ENCODE peak calls at places on chromosomes 1 and 21, in five cellular contexts. G, Y, Z, U and N are unnamed samples. For H3K9me3, the result is how much of the 10 kb centered on the place peaks cover.

GRCh38 chr1:214123061-214123784 is 135.4 kb downstream of the PROX1 start:
- DNase-seq in G (no peak), U (peak), Y (peak), Z (peak), N (peak)

GRCh38 chr1:32981003-32981909 is 16.6 kb upstream of the RNF19B start:
- DNase-seq in Y (peak), G (peak), Z (peak), U (peak), N (no peak)

GRCh38 chr1:147720557-147720956 is 39.8 kb downstream of the GJA5 start:
- DNase-seq in Z (no peak), G (no peak), U (no peak), Y (no peak), N (no peak)

GRCh38 chr1:23537296-23537993 is 6.4 kb upstream of the E2F2 start:
- DNase-seq in U (peak), Y (no peak), Z (no peak), G (no peak), N (no peak)

GRCh38 chr1:90198616-90199015 is 203.7 kb downstream of the ZNF326 start:
- DNase-seq in Z (no peak), U (no peak), Y (no peak), G (no peak), N (no peak)

GRCh38 chr1:177351361-177352108 is 180.8 kb downstream of the BRINP2 start:
- DNase-seq in U (peak), Z (no peak), Y (no peak), G (peak), N (no peak)

GRCh38 chr1:39590546-39590945 is 14.0 kb upstream of the PABPC4 start:
- DNase-seq in G (no peak), Z (no peak), Y (peak), U (peak), N (no peak)

GRCh38 chr1:224433041-224433670 is 1.4 kb downstream of the WDR26 start:
- DNase-seq in Z (no peak), U (peak), G (no peak), Y (no peak), N (peak)

GRCh38 chr1:225762002-225762441 is 15.6 kb upstream of the SRP9 start:
- DNase-seq in G (no peak), Z (no peak), U (no peak), Y (peak), N (peak)

GRCh38 chr1:30487042-30487441 is 236.3 kb downstream of the MATN1 start:
- DNase-seq in Y (no peak), Z (no peak), G (no peak), U (no peak), N (no peak)

GRCh38 chr1:244869364-244869827 is 5.1 kb upstream of the HNRNPU start:
- DNase-seq in G (no peak), Y (no peak), Z (no peak), U (no peak), N (no peak)

GRCh38 chr1:37951041-37951782 is 4.4 kb upstream of the INPP5B start:
- DNase-seq in Z (no peak), Y (no peak), U (no peak), G (peak), N (no peak)

GRCh38 chr1:42926870-42927242 is 31.8 kb downstream of the SLC2A1 start:
- DNase-seq in Y (no peak), G (peak), Z (no peak), U (no peak), N (no peak)

GRCh38 chr1:107670397-107670796 is 294.6 kb downstream of the VAV3 start:
- DNase-seq in Y (no peak), G (no peak), U (no peak), Z (no peak), N (no peak)

GRCh38 chr1:205328476-205328875 is 6.9 kb upstream of the NUAK2 start:
- DNase-seq in Z (no peak), U (no peak), G (no peak), Y (no peak), N (no peak)

GRCh38 chr1:237745545-237745944 is 145.2 kb downstream of the ZP4 start:
- DNase-seq in G (no peak), U (no peak), Y (no peak), Z (no peak), N (no peak)

GRCh38 chr1:215002471-215002870 is 80.1 kb upstream of the KCNK2 start:
- DNase-seq in G (no peak), Z (no peak), Y (peak), U (peak), N (no peak)

GRCh38 chr1:200409203-200409760 is 554 bp downstream of the ZNF281 start:
- DNase-seq in U (peak), G (peak), Y (peak), Z (peak), N (peak)

GRCh38 chr1:226551299-226551698 is 2.7 kb downstream of the STUM start:
- DNase-seq in Z (no peak), U (no peak), Y (no peak), G (no peak), N (peak)

GRCh38 chr21:34722684-34723300 is 54.0 kb downstream of the CLIC6 start:
- DNase-seq in U (no peak), G (no peak), Y (no peak), Z (no peak), N (no peak)

GRCh38 chr1:224641030-224641429 is 24.9 kb downstream of the CNIH3 start:
- DNase-seq in U (no peak), Z (no peak), Y (no peak), G (no peak), N (no peak)

GRCh38 chr1:47432071-47433036 is 5.5 kb upstream of the FOXD2 start:
- DNase-seq in U (peak), G (peak), Y (peak), Z (peak), N (peak)

GRCh38 chr1:185337221-185337620 is 20.2 kb upstream of the IVNS1ABP start:
- DNase-seq in Z (no peak), Y (no peak), G (no peak), U (peak), N (no peak)

GRCh38 chr1:54052470-54052933 is 502 bp downstream of the TMEM59 start:
- DNase-seq in U (no peak), Y (no peak), G (no peak), Z (no peak), N (peak)

GRCh38 chr1:53893999-53894636 is at the start of gene DIO1:
- DNase-seq in U (no peak), Z (no peak), Y (no peak), G (no peak), N (no peak)

GRCh38 chr1:5643360-5644090 is 348.7 kb downstream of the NPHP4 start:
- DNase-seq in U (no peak), Y (no peak), G (no peak), Z (peak), N (no peak)

GRCh38 chr1:177023249-177023648 is 141.3 kb downstream of the ASTN1 start:
- DNase-seq in G (no peak), Y (no peak), U (no peak), Z (no peak), N (no peak)

GRCh38 chr1:67957026-67957425 is 93.4 kb downstream of the DIRAS3 start:
- DNase-seq in Z (no peak), Y (peak), G (no peak), U (peak), N (peak)

GRCh38 chr1:184986250-184986649 is 11.9 kb upstream of the NIBAN1 start:
- DNase-seq in Z (no peak), U (peak), G (no peak), Y (peak), N (no peak)

GRCh38 chr1:59595774-59596173 is 219.0 kb upstream of the HOOK1 start:
- DNase-seq in G (no peak), U (peak), Z (no peak), Y (peak), N (no peak)

GRCh38 chr1:33466159-33466558 is 6.3 kb upstream of the ZSCAN20 start:
- DNase-seq in Y (no peak), U (peak), Z (no peak), G (no peak), N (no peak)

GRCh38 chr1:182611787-182612186 is 7.6 kb upstream of the RGS16 start:
- DNase-seq in Z (no peak), G (no peak), U (no peak), Y (no peak), N (no peak)

GRCh38 chr1:189962171-189962570 is 515.5 kb downstream of the BRINP3 start:
- DNase-seq in G (no peak), Z (no peak), Y (peak), U (peak), N (no peak)

GRCh38 chr1:180981596-180982387 is 40.9 kb downstream of the STX6 start:
- DNase-seq in G (no peak), U (no peak), Z (no peak), Y (peak), N (no peak)

GRCh38 chr1:219271914-219272545 is 98.4 kb downstream of the LYPLAL1 start:
- DNase-seq in Z (no peak), Y (peak), U (peak), G (no peak), N (no peak)

GRCh38 chr1:181184621-181185020 is 96.1 kb downstream of the IER5 start:
- DNase-seq in G (no peak), Z (no peak), Y (no peak), U (no peak), N (no peak)

GRCh38 chr1:33433509-33434362 is 2.8 kb upstream of the PHC2 start:
- DNase-seq in U (peak), Z (no peak), Y (peak), G (no peak), N (no peak)

DNA sequence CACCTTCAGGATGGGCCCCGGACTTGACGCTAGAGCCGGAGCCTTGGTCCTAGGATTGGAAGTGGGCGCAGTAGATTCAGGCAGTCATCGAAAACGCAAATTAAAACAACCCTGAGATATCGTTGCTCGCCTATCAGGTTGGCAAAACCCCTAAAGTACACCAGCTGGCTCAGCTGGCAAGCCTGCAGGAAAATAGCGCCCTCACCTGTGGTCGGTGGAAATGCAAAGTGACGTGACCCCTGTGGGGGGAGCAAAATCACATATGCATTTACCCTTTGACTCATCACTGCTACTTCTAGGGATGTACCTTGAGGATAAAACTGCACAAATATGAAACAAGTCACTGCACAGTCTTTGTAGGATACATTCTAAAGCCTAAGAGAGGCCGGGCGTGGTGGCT is 170.3 kb upstream of the TMEM51 start:
- DNase-seq in Z (no peak), Y (no peak), G (no peak), U (no peak), N (no peak)
- TF ChIP-seq CTCF in Z (no peak), Y (no peak), G (no peak), U (no peak), N (no peak)

DNA sequence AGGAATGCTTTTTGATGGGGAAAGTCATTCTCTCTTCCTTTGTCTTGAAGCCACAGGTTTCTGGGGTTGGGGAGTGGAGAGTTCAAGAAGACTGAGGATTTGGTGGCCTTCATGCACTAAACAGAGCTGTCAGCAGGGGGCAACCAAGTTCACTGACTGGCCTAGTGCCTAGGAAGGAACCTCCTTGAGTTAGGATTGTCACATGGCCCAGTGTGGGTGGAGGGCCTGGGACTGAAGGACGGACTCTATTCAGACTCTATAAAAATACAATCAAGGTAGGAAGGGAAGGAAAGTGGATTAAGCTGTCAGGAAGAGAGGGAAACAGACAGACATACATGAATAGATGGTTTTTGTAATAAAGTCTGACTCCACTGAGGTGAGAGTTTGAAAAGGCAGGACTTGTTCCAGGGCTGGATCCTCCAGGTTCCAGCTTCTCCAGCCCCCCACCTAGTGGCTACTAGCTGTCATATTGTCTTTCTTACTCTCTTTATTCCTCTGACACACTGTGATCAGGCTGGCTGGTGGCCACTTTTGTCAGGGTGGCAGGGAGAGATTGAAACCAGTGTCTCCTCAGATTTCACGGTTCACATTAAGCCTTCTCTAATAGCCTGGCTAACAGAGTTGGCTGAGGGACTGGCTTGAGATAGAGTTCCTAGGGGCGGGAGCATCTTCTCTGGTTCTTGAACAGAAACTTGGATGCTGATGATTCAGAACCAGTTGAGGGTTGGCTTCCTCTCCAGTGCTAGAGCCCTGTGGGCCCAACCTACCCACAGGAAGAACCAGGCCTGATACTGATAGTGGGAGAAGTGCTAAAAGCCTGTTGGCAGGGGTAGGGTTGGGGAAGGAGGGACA is 4.1 kb upstream of the SH3BGRL3 start:
- DNase-seq in U (peak), Z (peak), G (peak), Y (peak), N (peak)
- H3K4me3 ChIP-seq in U (no peak), Z (no peak), G (no peak), Y (no peak), N (no peak)

DNA sequence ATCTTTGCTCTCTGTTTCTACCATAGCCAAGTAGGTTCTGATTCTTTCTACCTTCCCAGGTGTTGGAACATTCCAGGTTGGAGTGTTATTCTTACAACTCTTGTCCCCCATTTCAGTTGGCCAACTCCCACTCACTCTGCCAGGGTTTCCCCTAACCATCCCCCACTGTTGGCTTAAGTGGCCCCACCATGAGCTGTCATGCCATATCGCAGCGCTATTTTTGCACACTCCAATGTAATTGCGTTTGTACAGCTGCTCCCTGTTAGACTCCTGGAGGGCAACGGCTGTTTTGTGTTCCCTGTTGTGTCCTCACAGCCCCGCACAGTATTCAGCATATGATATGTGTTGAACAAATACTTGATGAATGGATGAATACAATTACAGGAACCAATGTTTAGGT is 117.7 kb upstream of the ETS2 start:
- DNase-seq in Y (no peak), U (no peak), Z (no peak), G (no peak), N (no peak)
- H3K9me3 ChIP-seq in Y (under half), U (under half), Z (under half), G (under half), N (under half)

DNA sequence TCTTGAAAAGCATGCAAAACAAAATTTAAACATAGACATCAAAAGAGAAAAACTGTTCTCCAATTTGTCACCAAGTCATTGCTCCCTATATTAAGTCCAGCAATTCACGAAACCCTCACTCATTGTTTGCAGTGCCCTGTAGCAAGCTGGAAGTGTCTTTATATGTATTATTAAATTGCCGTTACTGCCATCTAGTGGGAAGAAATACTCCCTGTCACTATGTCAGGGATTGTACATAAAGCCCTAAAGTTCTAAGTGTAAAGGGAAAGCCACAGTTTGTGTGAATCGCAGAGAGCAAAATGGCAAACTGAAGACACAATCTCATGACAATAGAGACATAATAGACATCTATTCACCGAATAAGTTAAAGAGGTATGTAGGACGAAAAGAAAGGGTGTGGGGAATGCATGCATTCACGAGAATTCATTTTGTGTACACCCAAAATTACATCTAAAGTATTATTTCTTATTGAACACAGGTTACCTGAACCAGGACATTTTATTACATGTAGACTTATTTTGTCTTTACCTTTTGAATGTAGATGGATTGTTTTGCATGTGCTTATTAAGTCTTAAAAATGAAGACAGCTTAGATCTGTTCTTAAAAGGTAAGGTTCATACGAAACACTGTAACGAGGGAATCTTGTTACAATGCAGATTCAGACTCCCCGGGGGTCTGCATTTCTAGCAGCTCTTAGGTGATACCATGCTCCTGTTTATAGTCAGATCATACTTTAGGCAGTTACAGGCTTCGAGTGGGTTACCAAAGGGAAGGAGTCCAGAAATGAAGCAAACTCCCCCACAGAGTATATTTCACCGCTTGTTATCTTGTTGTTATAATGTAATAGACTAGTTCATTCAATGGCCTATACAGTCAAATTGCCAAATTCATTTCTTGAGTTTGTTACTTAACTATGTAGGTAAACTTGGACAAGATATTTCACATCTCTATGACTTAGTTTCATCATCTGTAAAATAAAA is 600.8 kb downstream of the USP25 start:
- DNase-seq in Z (no peak), U (peak), Y (peak), G (no peak), N (peak)
- TF ChIP-seq CTCF in Z (peak), U (peak), Y (peak), G (peak), N (peak)

GRCh38 chr1:161185732-161186311 is 8.5 kb upstream of the B4GALT3 start:
- DNase-seq in G (peak), Z (no peak), Y (no peak), U (no peak), N (no peak)
- H3K4me3 ChIP-seq in G (no peak), Z (no peak), Y (no peak), U (no peak), N (no peak)